ENCODE peak calls at places on chromosomes 5 and 9, in four cellular contexts. N is IMR-90, Z is heart left ventricle, A is ovary. K is an unnamed sample.

GRCh38 chr5:68875351-68875750 is 218.5 kb upstream of the SLC30A5 start:
- DNase-seq in Z (no peak), A (no peak), N (no peak), K (no peak)

GRCh38 chr9:86275962-86276361 is 6.4 kb downstream of the ISCA1 start:
- DNase-seq in Z (no peak), N (no peak), A (no peak), K (no peak)

GRCh38 chr5:180296778-180297177 is 4.9 kb upstream of the MAPK9 start:
- DNase-seq in N (peak; percentile 13), A (no peak), Z (no peak), K (no peak)

GRCh38 chr5:82387819-82388166 is 109.6 kb upstream of the RPS23 start:
- DNase-seq in A (no peak), Z (no peak), N (no peak), K (peak; percentile 31)

GRCh38 chr5:175235251-175235963 is 208.6 kb downstream of the DRD1 start:
- DNase-seq in A (no peak), N (peak; percentile 12), Z (no peak), K (no peak)

GRCh38 chr5:91266184-91266705 is 116.9 kb downstream of the ARRDC3 start:
- DNase-seq in Z (no peak), N (peak; percentile 73), A (no peak), K (peak; percentile 77)

GRCh38 chr5:73179730-73180129 is 6.7 kb downstream of the TMEM174 start:
- DNase-seq in N (no peak), A (no peak), Z (no peak), K (no peak)

GRCh38 chr5:114393159-114393558 is 31.3 kb downstream of the KCNN2 start:
- DNase-seq in A (no peak), Z (no peak), N (no peak), K (no peak)

GRCh38 chr5:53059281-53059680 is 50.3 kb downstream of the MOCS2 start:
- DNase-seq in Z (no peak), N (peak; percentile 22), A (no peak), K (no peak)

GRCh38 chr9:36997414-36997813 is 36.7 kb downstream of the PAX5 start:
- DNase-seq in N (peak; percentile 15), A (no peak), Z (no peak), K (no peak)

GRCh38 chr5:79853676-79854418 is 137.2 kb downstream of the MTX3 start:
- DNase-seq in Z (peak; percentile 6), N (peak; percentile 16), A (no peak), K (no peak)

GRCh38 chr9:111525056-111525977 is at the start of gene ZNF483:
- DNase-seq in Z (peak; percentile 75), N (peak; percentile 75), A (peak; percentile 90), K (peak; percentile 84)

GRCh38 chr9:124257865-124258764 is at the start of gene NEK6:
- DNase-seq in N (peak; percentile 84), A (peak; percentile 61), Z (peak; percentile 51), K (peak; percentile 32)

GRCh38 chr9:125463926-125464325 is 202.3 kb downstream of the GAPVD1 start:
- DNase-seq in N (no peak), Z (no peak), A (no peak), K (no peak)

GRCh38 chr5:111248571-111248970 is 24.4 kb downstream of the CAMK4 start:
- DNase-seq in A (no peak), Z (no peak), N (no peak), K (no peak)

GRCh38 chr9:120877276-120878034 is 467 bp upstream of the PHF19 start:
- DNase-seq in N (peak; percentile 47), Z (peak; percentile 78), A (peak; percentile 87), K (peak; percentile 76)

GRCh38 chr5:174596429-174596828 is 128.0 kb upstream of the MSX2 start:
- DNase-seq in Z (no peak), N (peak; percentile 58), A (no peak), K (no peak)

GRCh38 chr9:14314424-14314928 is 535 bp upstream of the NFIB start:
- DNase-seq in Z (peak; percentile 87), A (peak; percentile 81), N (peak; percentile 66), K (peak; percentile 87)

GRCh38 chr5:173281910-173282309 is 46.3 kb downstream of the STC2 start:
- DNase-seq in A (no peak), N (peak; percentile 21), Z (no peak), K (no peak)

GRCh38 chr9:6640268-6641072 is 5.1 kb downstream of the GLDC start:
- DNase-seq in A (no peak), N (no peak), Z (no peak), K (no peak)

GRCh38 chr5:178797101-178797521 is 62.6 kb upstream of the ZNF354B start:
- DNase-seq in Z (no peak), A (no peak), N (no peak), K (no peak)

GRCh38 chr5:128234928-128235641 is 151.5 kb downstream of the SLC12A2 start:
- DNase-seq in A (no peak), Z (no peak), N (no peak), K (no peak)

GRCh38 chr9:121974421-121974820 is 118.7 kb downstream of the TTLL11 start:
- DNase-seq in A (no peak), N (no peak), Z (no peak), K (no peak)

GRCh38 chr5:113102121-113102531 is 125.5 kb downstream of the DCP2 start:
- DNase-seq in N (peak; percentile 50), Z (no peak), A (no peak), K (no peak)

GRCh38 chr5:138874771-138875628 is at the start of gene LRRTM2:
- DNase-seq in Z (no peak), N (peak; percentile 98), A (no peak), K (peak; percentile 67)

GRCh38 chr9:16309350-16310271 is 560.9 kb downstream of the BNC2 start:
- DNase-seq in N (peak; percentile 23), A (peak; percentile 88), Z (peak; percentile 43), K (no peak)

GRCh38 chr5:132215329-132215728 is 12.3 kb downstream of the P4HA2 start:
- DNase-seq in N (peak; percentile 98), Z (peak; percentile 93), A (peak; percentile 95), K (peak; percentile 80)

GRCh38 chr5:141186897-141187512 is at the start of gene PCDHB9:
- DNase-seq in Z (no peak), A (no peak), N (peak; percentile 8), K (peak; percentile 3)

GRCh38 chr9:92911496-92912475 is 33.9 kb upstream of the ZNF484 start:
- DNase-seq in Z (no peak), A (no peak), N (peak; percentile 1), K (no peak)

GRCh38 chr5:142202282-142202681 is 93.7 kb downstream of the NDFIP1 start:
- DNase-seq in Z (no peak), N (peak; percentile 65), A (no peak), K (peak; percentile 59)

GRCh38 chr5:11150976-11151375 is 389.9 kb upstream of the DAP start:
- DNase-seq in A (no peak), Z (no peak), N (no peak), K (no peak)

GRCh38 chr5:122981846-122982245 is 54.7 kb downstream of the PPIC start:
- DNase-seq in A (no peak), N (no peak), Z (no peak), K (peak; percentile 55)

GRCh38 chr5:12245429-12245828 is 341.2 kb upstream of the CTNND2 start:
- DNase-seq in A (no peak), Z (no peak), N (no peak), K (no peak)

GRCh38 chr5:90519081-90519480 is 10.3 kb downstream of the LYSMD3 start:
- DNase-seq in Z (no peak), A (no peak), N (no peak), K (peak; percentile 30)

GRCh38 chr5:109470263-109470662 is 60.5 kb upstream of the PJA2 start:
- DNase-seq in Z (no peak), A (no peak), N (no peak), K (no peak)

GRCh38 chr5:160545832-160546231 is 124.2 kb downstream of the PTTG1 start:
- DNase-seq in Z (no peak), A (no peak), N (no peak), K (no peak)

GRCh38 chr9:137764981-137765380 is 112.6 kb upstream of the CACNA1B start:
- DNase-seq in A (no peak), N (no peak), Z (no peak), K (no peak)

DNA sequence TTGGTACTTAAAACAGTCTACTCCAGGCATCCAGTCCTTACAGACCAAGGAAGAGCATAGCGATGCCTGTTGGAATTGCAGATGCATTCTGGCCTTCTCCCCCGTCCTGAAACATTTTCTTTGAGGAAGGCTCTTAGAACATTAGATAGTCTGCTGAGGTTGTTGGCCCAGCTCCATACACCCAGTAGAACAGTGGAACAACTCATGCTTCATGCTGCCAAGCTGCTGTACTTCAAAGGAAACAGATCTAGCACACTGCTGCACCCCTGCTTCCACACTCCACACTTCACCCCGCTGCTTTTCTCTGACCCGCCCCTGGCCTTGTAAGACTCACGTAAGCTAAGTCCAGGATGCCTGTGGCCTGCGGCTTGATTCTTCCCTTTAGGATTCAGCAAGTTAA is 33.4 kb upstream of the NCS1 start:
- DNase-seq in A (peak; percentile 87), N (peak; percentile 97), Z (peak; percentile 48), K (peak; percentile 74)
- TF ChIP-seq POLR2A in A (no peak), N (peak; percentile 5), Z (no peak), K (no peak)

DNA sequence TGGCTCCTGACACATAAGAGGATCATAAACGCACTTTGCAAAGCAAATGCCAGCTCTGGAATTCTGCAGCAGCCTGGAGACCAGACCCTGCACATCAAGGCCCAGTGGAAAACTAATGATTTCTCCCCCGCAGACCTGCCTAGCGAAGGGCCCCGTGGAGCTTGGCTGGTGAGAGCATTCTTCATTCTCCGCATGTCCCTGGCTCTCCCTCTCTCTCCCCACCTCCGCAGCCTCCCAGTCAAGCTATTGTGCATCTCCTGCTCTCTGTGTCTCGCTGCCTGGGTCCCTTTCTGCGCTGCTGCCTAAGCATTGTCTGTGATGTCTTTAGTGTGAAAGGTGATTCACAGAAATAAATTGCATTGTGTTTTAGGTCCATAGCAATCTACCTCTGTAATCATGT is 46.8 kb downstream of the GRIA1 start:
- DNase-seq in N (no peak), A (no peak), Z (no peak), K (no peak)
- H3K27me3 ChIP-seq in N (no peaks in the 10 kb centered on the region), A (no peaks in the 10 kb centered on the region), Z (no peaks in the 10 kb centered on the region), K (no peaks in the 10 kb centered on the region)

DNA sequence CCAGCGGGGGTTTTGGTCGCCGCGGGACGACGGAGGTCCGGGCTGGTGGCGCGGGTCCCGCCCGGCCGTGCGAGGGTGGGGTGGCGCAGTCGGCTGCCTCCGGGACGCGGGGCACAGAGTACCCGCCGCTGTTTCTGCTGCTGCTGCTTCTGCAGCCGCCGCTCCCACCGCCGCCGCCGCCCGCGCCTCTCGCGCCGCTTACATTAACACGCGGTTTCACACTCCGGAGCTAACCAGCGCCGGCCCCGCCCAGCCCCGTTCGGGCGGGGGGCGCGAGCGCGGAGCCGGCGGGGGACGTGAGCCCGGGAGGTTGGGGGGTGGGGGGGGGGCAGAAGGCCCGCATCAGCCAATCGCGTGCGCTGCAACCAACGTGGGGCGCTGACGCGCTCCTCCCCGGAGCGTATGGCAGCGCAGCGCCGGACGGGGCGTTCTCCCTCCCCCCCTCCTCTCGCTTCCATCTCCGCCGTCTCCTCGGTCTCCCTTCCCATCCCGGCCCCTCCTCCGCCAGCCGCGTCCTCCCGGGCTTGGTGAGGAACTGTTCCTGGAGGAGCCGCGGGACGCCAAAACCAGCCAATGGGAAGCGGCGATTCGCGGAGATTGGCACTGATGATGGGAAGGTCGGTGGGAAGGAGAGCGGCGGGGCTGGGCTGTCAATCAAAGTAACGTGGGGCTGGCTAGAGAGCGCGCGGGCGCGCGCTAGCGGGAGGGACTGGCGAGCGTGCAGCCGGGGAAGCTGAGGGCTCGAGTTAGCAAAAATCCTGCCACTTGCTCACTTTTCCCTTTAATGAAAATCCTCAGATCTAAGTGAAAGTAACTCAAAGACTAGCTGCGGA is at the start of gene TLE1:
- DNase-seq in Z (peak; percentile 99), N (peak; percentile 100), A (peak; percentile 99), K (peak; percentile 100)
- TF ChIP-seq POLR2A in Z (peak; percentile 92), N (peak; percentile 59), A (peak; percentile 75), K (peak; percentile 31)

GRCh38 chr9:135304886-135305285 is 174.7 kb upstream of the PPP1R26 start:
- DNase-seq in Z (no peak), N (no peak), A (no peak), K (no peak)
- H3K27me3 ChIP-seq in Z (peaks cover 25% of the 10 kb centered on the region), N (no peaks in the 10 kb centered on the region), A (no peaks in the 10 kb centered on the region), K (no peaks in the 10 kb centered on the region)